ENCODE peak calls at places on chromosome 13, in eight cellular contexts. One of them, this sample, is unnamed.

GRCh38 chr13:32537580-32538233 is 888 bp downstream of the N4BP2L2 start:
- DNase-seq in breast epithelium: no peak
- DNase-seq in psoas muscle: peak
- DNase-seq in left ventricle myocardium inferior: peak
- DNase-seq in cardiac muscle cell: no peak
- DNase-seq in WERI-Rb-1: peak
- DNase-seq in heart right ventricle: peak
- DNase-seq in ovary: peak
- DNase-seq in this sample: peak

GRCh38 chr13:97018029-97018819 is 23.9 kb upstream of the OXGR1 start:
- DNase-seq in breast epithelium: no peak
- DNase-seq in psoas muscle: no peak
- DNase-seq in left ventricle myocardium inferior: no peak
- DNase-seq in cardiac muscle cell: peak
- DNase-seq in WERI-Rb-1: peak
- DNase-seq in heart right ventricle: no peak
- DNase-seq in ovary: peak
- DNase-seq in this sample: no peak

GRCh38 chr13:79079351-79079839 is 326.7 kb downstream of the RBM26 start:
- DNase-seq in breast epithelium: no peak
- DNase-seq in psoas muscle: peak
- DNase-seq in left ventricle myocardium inferior: no peak
- DNase-seq in cardiac muscle cell: no peak
- DNase-seq in WERI-Rb-1: no peak
- DNase-seq in heart right ventricle: no peak
- DNase-seq in ovary: no peak
- DNase-seq in this sample: no peak

GRCh38 chr13:45826741-45827140 is 24.8 kb downstream of the SIAH3 start:
- DNase-seq in breast epithelium: no peak
- DNase-seq in psoas muscle: no peak
- DNase-seq in left ventricle myocardium inferior: no peak
- DNase-seq in cardiac muscle cell: peak
- DNase-seq in WERI-Rb-1: no peak
- DNase-seq in heart right ventricle: no peak
- DNase-seq in ovary: no peak
- DNase-seq in this sample: no peak

GRCh38 chr13:102399791-102400618 is 1.8 kb downstream of the FGF14 start:
- DNase-seq in breast epithelium: no peak
- DNase-seq in psoas muscle: peak
- DNase-seq in left ventricle myocardium inferior: peak
- DNase-seq in cardiac muscle cell: peak
- DNase-seq in WERI-Rb-1: peak
- DNase-seq in heart right ventricle: peak
- DNase-seq in ovary: no peak
- DNase-seq in this sample: peak

GRCh38 chr13:112213467-112214245 is 146.7 kb downstream of the SOX1 start:
- DNase-seq in breast epithelium: peak
- DNase-seq in psoas muscle: no peak
- DNase-seq in left ventricle myocardium inferior: no peak
- DNase-seq in cardiac muscle cell: no peak
- DNase-seq in WERI-Rb-1: no peak
- DNase-seq in heart right ventricle: no peak
- DNase-seq in ovary: no peak
- DNase-seq in this sample: peak

GRCh38 chr13:39656325-39656677 is 839 bp downstream of the COG6 start:
- DNase-seq in breast epithelium: no peak
- DNase-seq in psoas muscle: no peak
- DNase-seq in left ventricle myocardium inferior: no peak
- DNase-seq in cardiac muscle cell: no peak
- DNase-seq in WERI-Rb-1: no peak
- DNase-seq in heart right ventricle: no peak
- DNase-seq in ovary: no peak
- DNase-seq in this sample: no peak

GRCh38 chr13:33455291-33455690 is 169.7 kb upstream of the STARD13 start:
- DNase-seq in breast epithelium: no peak
- DNase-seq in psoas muscle: no peak
- DNase-seq in left ventricle myocardium inferior: no peak
- DNase-seq in cardiac muscle cell: no peak
- DNase-seq in WERI-Rb-1: no peak
- DNase-seq in heart right ventricle: no peak
- DNase-seq in ovary: no peak
- DNase-seq in this sample: no peak

GRCh38 chr13:107712145-107712544 is 503.2 kb downstream of the LIG4 start:
- DNase-seq in breast epithelium: no peak
- DNase-seq in psoas muscle: no peak
- DNase-seq in left ventricle myocardium inferior: no peak
- DNase-seq in cardiac muscle cell: no peak
- DNase-seq in WERI-Rb-1: no peak
- DNase-seq in heart right ventricle: no peak
- DNase-seq in ovary: no peak
- DNase-seq in this sample: no peak

GRCh38 chr13:109131698-109132257 is 502.4 kb downstream of the MYO16 start:
- DNase-seq in breast epithelium: no peak
- DNase-seq in psoas muscle: no peak
- DNase-seq in left ventricle myocardium inferior: no peak
- DNase-seq in cardiac muscle cell: peak
- DNase-seq in WERI-Rb-1: no peak
- DNase-seq in heart right ventricle: no peak
- DNase-seq in ovary: no peak
- DNase-seq in this sample: no peak

GRCh38 chr13:37443538-37443937 is 155.0 kb downstream of the POSTN start:
- DNase-seq in breast epithelium: no peak
- DNase-seq in psoas muscle: no peak
- DNase-seq in left ventricle myocardium inferior: no peak
- DNase-seq in cardiac muscle cell: no peak
- DNase-seq in WERI-Rb-1: no peak
- DNase-seq in heart right ventricle: no peak
- DNase-seq in ovary: no peak
- DNase-seq in this sample: no peak

GRCh38 chr13:112986470-112986869 is 17.5 kb downstream of the MCF2L start:
- DNase-seq in breast epithelium: no peak
- DNase-seq in psoas muscle: no peak
- DNase-seq in left ventricle myocardium inferior: no peak
- DNase-seq in cardiac muscle cell: no peak
- DNase-seq in WERI-Rb-1: no peak
- DNase-seq in heart right ventricle: no peak
- DNase-seq in ovary: no peak
- DNase-seq in this sample: no peak

GRCh38 chr13:98564204-98564603 is 12.7 kb downstream of the STK24 start:
- DNase-seq in breast epithelium: no peak
- DNase-seq in psoas muscle: no peak
- DNase-seq in left ventricle myocardium inferior: no peak
- DNase-seq in cardiac muscle cell: no peak
- DNase-seq in WERI-Rb-1: peak
- DNase-seq in heart right ventricle: no peak
- DNase-seq in ovary: no peak
- DNase-seq in this sample: no peak
- H3K27ac ChIP-seq in breast epithelium: peak
- H3K27ac ChIP-seq in psoas muscle: no peak
- H3K27ac ChIP-seq in left ventricle myocardium inferior: peak
- H3K27ac ChIP-seq in cardiac muscle cell: no peak
- H3K27ac ChIP-seq in WERI-Rb-1: no peak
- H3K27ac ChIP-seq in heart right ventricle: peak
- H3K27ac ChIP-seq in ovary: no peak
- H3K27ac ChIP-seq in this sample: no peak

DNA sequence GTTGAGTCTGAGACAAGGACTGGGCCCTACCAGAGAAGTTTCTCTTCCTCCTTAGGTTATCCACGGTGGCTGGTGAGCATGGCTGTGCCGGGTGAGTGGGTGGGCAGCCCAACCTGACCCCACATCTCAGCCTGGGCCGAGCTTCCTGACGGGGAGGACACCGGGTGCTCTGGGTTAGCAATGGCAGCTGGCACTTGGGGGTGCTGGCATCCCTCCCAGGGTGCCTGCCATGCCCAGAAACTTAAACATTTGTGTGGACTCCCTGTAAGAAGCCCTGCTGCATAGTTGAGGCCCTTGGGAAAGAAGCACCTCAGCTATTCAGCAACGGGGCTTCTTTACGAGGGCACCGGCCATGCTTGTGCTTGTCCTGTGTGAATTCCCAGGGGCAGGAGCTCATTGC is 33.9 kb upstream of the MEDAG start:
- DNase-seq in breast epithelium: no peak
- DNase-seq in psoas muscle: no peak
- DNase-seq in left ventricle myocardium inferior: no peak
- DNase-seq in cardiac muscle cell: no peak
- DNase-seq in WERI-Rb-1: no peak
- DNase-seq in heart right ventricle: no peak
- DNase-seq in ovary: no peak
- DNase-seq in this sample: no peak
- H3K27ac ChIP-seq in breast epithelium: peak
- H3K27ac ChIP-seq in psoas muscle: peak
- H3K27ac ChIP-seq in left ventricle myocardium inferior: peak
- H3K27ac ChIP-seq in cardiac muscle cell: no peak
- H3K27ac ChIP-seq in WERI-Rb-1: no peak
- H3K27ac ChIP-seq in heart right ventricle: no peak
- H3K27ac ChIP-seq in ovary: peak
- H3K27ac ChIP-seq in this sample: no peak

GRCh38 chr13:98174321-98174720 is 2.7 kb downstream of the RNF113B start:
- DNase-seq in breast epithelium: no peak
- DNase-seq in psoas muscle: no peak
- DNase-seq in left ventricle myocardium inferior: no peak
- DNase-seq in cardiac muscle cell: no peak
- DNase-seq in WERI-Rb-1: no peak
- DNase-seq in heart right ventricle: no peak
- DNase-seq in ovary: no peak
- DNase-seq in this sample: no peak
- H3K27ac ChIP-seq in breast epithelium: peak
- H3K27ac ChIP-seq in psoas muscle: no peak
- H3K27ac ChIP-seq in left ventricle myocardium inferior: peak
- H3K27ac ChIP-seq in cardiac muscle cell: no peak
- H3K27ac ChIP-seq in WERI-Rb-1: no peak
- H3K27ac ChIP-seq in heart right ventricle: peak
- H3K27ac ChIP-seq in ovary: peak
- H3K27ac ChIP-seq in this sample: peak

GRCh38 chr13:30874111-30874510 is 32.0 kb upstream of the MEDAG start:
- DNase-seq in breast epithelium: no peak
- DNase-seq in psoas muscle: no peak
- DNase-seq in left ventricle myocardium inferior: no peak
- DNase-seq in cardiac muscle cell: no peak
- DNase-seq in WERI-Rb-1: peak
- DNase-seq in heart right ventricle: no peak
- DNase-seq in ovary: no peak
- DNase-seq in this sample: no peak
- H3K27ac ChIP-seq in breast epithelium: peak
- H3K27ac ChIP-seq in psoas muscle: no peak
- H3K27ac ChIP-seq in left ventricle myocardium inferior: no peak
- H3K27ac ChIP-seq in cardiac muscle cell: no peak
- H3K27ac ChIP-seq in WERI-Rb-1: no peak
- H3K27ac ChIP-seq in heart right ventricle: no peak
- H3K27ac ChIP-seq in ovary: peak
- H3K27ac ChIP-seq in this sample: no peak

GRCh38 chr13:35978607-35979316 is 152.4 kb downstream of the DCLK1 start:
- DNase-seq in breast epithelium: no peak
- DNase-seq in psoas muscle: no peak
- DNase-seq in left ventricle myocardium inferior: no peak
- DNase-seq in cardiac muscle cell: peak
- DNase-seq in WERI-Rb-1: peak
- DNase-seq in heart right ventricle: no peak
- DNase-seq in ovary: peak
- DNase-seq in this sample: no peak
- H3K27ac ChIP-seq in breast epithelium: peak
- H3K27ac ChIP-seq in psoas muscle: peak
- H3K27ac ChIP-seq in left ventricle myocardium inferior: peak
- H3K27ac ChIP-seq in cardiac muscle cell: no peak
- H3K27ac ChIP-seq in WERI-Rb-1: no peak
- H3K27ac ChIP-seq in heart right ventricle: peak
- H3K27ac ChIP-seq in ovary: peak
- H3K27ac ChIP-seq in this sample: no peak

DNA sequence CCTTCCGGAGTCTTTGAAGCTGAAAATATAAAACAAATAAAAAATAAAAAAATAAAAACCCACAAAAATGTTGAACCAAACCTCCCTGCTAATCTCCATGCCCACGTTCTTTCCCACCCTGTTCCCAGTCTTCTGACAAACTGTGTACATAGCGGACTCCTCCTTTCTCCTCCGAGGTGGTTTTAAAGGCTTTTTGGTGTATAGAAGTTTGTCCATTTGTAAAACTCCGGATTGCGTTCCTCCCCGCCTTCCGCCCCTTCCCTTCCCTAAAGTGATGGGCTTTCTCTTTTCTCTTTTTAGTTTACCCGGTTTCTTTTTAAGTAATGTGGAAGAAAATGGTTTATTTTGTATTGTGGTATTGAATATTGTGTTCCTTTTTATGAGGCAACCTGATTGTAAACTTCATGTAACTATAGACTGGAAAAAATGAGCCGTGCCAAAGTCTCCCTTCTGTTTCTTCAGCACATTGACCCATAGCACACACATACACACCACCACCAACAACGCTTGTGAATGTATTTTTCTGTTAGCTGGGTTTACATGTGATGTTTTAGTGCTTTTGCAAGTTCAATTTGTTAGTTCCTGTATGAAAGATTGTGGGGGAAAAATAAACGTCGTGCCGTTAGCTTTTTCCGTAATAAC is 4.4 kb downstream of the ZIC2 start:
- DNase-seq in breast epithelium: no peak
- DNase-seq in psoas muscle: no peak
- DNase-seq in left ventricle myocardium inferior: no peak
- DNase-seq in cardiac muscle cell: peak
- DNase-seq in WERI-Rb-1: peak
- DNase-seq in heart right ventricle: no peak
- DNase-seq in ovary: no peak
- DNase-seq in this sample: no peak
- H3K27ac ChIP-seq in breast epithelium: no peak
- H3K27ac ChIP-seq in psoas muscle: no peak
- H3K27ac ChIP-seq in left ventricle myocardium inferior: no peak
- H3K27ac ChIP-seq in cardiac muscle cell: no peak
- H3K27ac ChIP-seq in WERI-Rb-1: peak
- H3K27ac ChIP-seq in heart right ventricle: no peak
- H3K27ac ChIP-seq in ovary: no peak
- H3K27ac ChIP-seq in this sample: no peak